ENCODE peak calls at places on chromosomes 12 and 14, in nine cellular contexts. A is tibial nerve, G is uterus, M is stomach, K is ovary, O is heart left ventricle, Y is A549, D is adrenal gland, T is IMR-90. Z is an unnamed sample.

GRCh38 chr14:99772371-99773283 is 20.6 kb upstream of the EML1 start:
- DNase-seq in Y (no peak), G (peak), K (no peak), D (no peak), T (no peak), O (no peak), M (no peak), A (no peak), Z (no peak)

GRCh38 chr12:25119020-25119419 is 75.9 kb downstream of the DNAI7 start:
- DNase-seq in K (no peak), O (no peak), M (no peak), D (no peak), T (no peak), Y (no peak), A (no peak), G (no peak), Z (no peak)

GRCh38 chr14:51877807-51878206 is 17.4 kb downstream of the GNG2 start:
- DNase-seq in A (no peak), K (no peak), O (no peak), M (no peak), Y (no peak), G (no peak), D (no peak), T (no peak), Z (no peak)

GRCh38 chr14:34682787-34683321 is 31.5 kb downstream of the CFL2 start:
- DNase-seq in K (no peak), T (no peak), M (no peak), O (peak), Y (no peak), G (no peak), A (no peak), D (no peak), Z (no peak)

GRCh38 chr14:99729991-99730875 is 46.1 kb downstream of the CYP46A1 start:
- DNase-seq in A (peak), Y (peak), D (no peak), M (peak), G (peak), K (peak), T (peak), O (peak), Z (peak)

GRCh38 chr12:1360812-1361211 is 233.6 kb downstream of the FBXL14 start:
- DNase-seq in T (peak), O (no peak), G (no peak), D (no peak), Y (peak), A (no peak), K (no peak), M (no peak), Z (no peak)

GRCh38 chr12:104306376-104306775 is 2.8 kb downstream of the EID3 start:
- DNase-seq in Y (no peak), T (no peak), A (no peak), D (no peak), O (no peak), K (no peak), M (no peak), G (no peak), Z (no peak)

GRCh38 chr12:49949866-49950265 is 671 bp upstream of the AQP2 start:
- DNase-seq in M (no peak), T (no peak), K (peak), A (no peak), Y (no peak), D (no peak), O (no peak), G (no peak), Z (no peak)

GRCh38 chr14:56205906-56206305 is 87.7 kb downstream of the PELI2 start:
- DNase-seq in K (no peak), O (no peak), G (no peak), A (no peak), D (no peak), Y (no peak), M (no peak), T (no peak), Z (no peak)

GRCh38 chr14:22650960-22651521 is 6.9 kb upstream of the OR6J1 start:
- DNase-seq in K (no peak), A (no peak), O (no peak), Y (peak), M (no peak), T (no peak), D (no peak), G (no peak), Z (no peak)
- TF ChIP-seq POLR2A in K (no peak), A (no peak), O (no peak), Y (peak), M (no peak), T (no peak), D (no peak), G (no peak), Z (no peak)

DNA sequence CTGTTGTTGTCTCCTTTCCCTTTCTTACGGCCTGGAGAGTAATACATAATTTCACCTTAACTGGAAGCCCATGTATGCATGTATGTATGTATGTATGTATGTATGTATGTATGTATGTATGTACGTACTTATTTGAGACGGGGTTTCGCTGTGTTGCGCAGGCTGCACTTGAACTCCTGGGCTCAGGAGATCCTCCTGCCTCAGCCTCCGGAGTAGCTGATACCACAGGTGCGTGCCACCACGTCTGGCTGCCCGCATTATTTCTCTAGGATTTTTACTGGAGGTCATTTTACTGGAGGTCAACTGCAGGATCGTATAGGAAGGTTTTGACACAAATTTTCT is 644 bp upstream of the OS9 start:
- DNase-seq in Y (no peak), T (no peak), A (no peak), M (no peak), G (no peak), O (no peak), D (no peak), K (no peak), Z (no peak)
- H3K27ac ChIP-seq in Y (peak), T (no peak), A (peak), M (peak), G (peak), O (no peak), D (no peak), K (no peak), Z (peak)

DNA sequence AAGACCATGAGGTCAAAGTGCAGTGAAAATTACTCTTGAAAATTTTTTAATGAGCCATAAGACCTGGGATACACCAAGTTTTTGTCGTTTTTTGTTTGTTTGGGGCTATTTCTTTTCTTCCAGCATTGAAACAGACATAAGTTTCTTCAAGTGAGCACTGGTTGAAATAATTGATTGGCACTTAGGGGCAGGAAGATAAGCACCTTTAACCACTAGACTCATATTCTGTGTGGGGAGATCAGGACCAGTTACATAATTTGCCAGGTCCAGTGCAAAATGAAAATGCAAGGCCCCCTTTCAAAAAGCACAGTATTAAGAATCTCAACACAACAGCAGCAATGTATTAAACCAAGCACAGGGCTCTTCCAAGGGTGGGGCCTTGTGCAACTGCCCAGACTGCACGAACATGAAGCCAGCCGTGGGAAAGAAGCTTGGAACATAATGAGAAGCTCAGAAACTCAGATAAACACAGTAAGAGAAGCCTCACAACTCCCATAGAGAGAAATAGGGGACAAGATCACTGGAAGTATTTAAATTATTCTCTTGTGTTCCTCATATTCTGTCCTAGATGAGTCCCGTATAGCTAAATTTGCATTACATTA is 3.2 kb upstream of the TCP11L2 start:
- DNase-seq in K (no peak), G (no peak), M (no peak), D (no peak), A (no peak), O (no peak), T (peak), Y (no peak), Z (no peak)
- TF ChIP-seq POLR2A in K (no peak), G (no peak), M (no peak), D (no peak), A (no peak), O (no peak), T (no peak), Y (no peak), Z (no peak)

GRCh38 chr12:77120695-77121094 is 55.3 kb upstream of the E2F7 start:
- DNase-seq in Y (no peak), M (no peak), T (peak), A (no peak), K (no peak), O (no peak), D (no peak), G (no peak), Z (no peak)

GRCh38 chr12:77122661-77123060 is 57.3 kb upstream of the E2F7 start:
- DNase-seq in D (no peak), K (no peak), A (no peak), G (no peak), T (peak), M (no peak), O (no peak), Y (no peak), Z (no peak)

GRCh38 chr12:77122236-77122635 is 56.9 kb upstream of the E2F7 start:
- DNase-seq in G (no peak), D (no peak), O (peak), K (no peak), A (no peak), T (peak), M (no peak), Y (peak), Z (no peak)

GRCh38 chr12:77118696-77119095 is 53.3 kb upstream of the E2F7 start:
- DNase-seq in G (no peak), K (no peak), D (no peak), Y (no peak), A (no peak), M (no peak), T (peak), O (no peak), Z (no peak)

DNA sequence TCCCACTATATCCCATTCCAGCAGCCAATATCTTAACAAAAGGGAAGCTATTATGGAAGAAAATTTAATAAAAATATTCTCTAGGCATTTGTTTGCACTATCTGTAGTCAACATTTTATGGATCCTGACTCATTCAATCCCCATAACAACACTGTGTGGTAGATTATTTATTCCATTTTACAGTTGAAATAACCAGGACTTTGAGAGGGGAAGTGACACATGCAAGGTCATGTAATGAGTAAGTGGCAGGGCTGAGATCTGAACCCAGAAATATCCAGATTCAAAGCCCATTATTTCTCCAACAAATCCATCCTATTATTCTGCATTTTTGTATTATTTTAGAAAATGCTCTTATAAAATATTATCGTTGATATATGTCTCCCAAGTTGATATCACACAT is 54.8 kb upstream of the E2F7 start:
- DNase-seq in D (no peak), O (no peak), M (no peak), T (peak), Y (peak), K (no peak), A (no peak), G (no peak), Z (no peak)
- H3K27ac ChIP-seq in D (no peak), O (no peak), M (no peak), T (peak), Y (peak), K (no peak), A (no peak), G (no peak), Z (no peak)

DNA sequence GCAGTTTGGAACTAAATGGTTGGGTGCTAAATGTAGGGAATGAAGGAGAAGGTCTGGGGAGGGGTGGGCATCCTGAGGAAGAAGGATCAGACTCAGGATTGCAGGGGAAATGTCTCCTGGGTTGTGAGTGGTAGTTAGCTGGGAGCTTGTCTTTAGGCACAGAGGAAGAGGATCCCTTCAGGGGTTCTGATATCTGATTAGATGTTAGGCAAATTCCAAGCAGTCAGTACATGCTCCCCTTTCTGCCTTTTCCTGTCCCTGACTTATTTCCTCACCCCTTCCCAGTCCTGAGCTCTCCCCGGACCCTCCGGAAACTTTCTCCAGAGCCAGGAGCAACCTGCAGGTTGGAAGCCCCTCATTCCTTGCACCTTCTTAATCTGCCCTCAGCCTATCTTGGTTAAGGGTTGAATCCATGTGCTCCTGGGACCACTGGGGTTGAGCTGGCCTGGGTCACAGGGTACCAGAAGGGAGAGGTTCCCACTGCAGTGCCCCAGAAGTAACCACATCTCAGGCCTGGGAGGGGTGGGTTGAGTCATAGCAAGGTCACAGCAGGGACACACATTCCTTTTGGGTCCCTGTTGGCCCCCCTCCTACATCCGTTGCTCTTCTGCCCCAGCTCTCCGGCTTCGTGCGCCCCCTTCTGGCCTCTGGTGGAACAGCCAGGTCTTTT is 1.6 kb downstream of the IGFBP6 start:
- DNase-seq in O (peak), M (peak), T (peak), Y (peak), K (peak), G (peak), A (peak), D (peak), Z (peak)
- TF ChIP-seq POLR2A in O (peak), M (no peak), T (peak), Y (peak), K (no peak), G (peak), A (no peak), D (no peak), Z (no peak)

GRCh38 chr12:57543666-57544065 is 3.3 kb downstream of the DCTN2 start:
- DNase-seq in O (no peak), G (no peak), D (no peak), Y (no peak), T (peak), M (no peak), A (no peak), K (no peak), Z (no peak)
- H3K27ac ChIP-seq in O (no peak), G (no peak), D (no peak), Y (no peak), T (no peak), M (no peak), A (no peak), K (no peak), Z (no peak)

DNA sequence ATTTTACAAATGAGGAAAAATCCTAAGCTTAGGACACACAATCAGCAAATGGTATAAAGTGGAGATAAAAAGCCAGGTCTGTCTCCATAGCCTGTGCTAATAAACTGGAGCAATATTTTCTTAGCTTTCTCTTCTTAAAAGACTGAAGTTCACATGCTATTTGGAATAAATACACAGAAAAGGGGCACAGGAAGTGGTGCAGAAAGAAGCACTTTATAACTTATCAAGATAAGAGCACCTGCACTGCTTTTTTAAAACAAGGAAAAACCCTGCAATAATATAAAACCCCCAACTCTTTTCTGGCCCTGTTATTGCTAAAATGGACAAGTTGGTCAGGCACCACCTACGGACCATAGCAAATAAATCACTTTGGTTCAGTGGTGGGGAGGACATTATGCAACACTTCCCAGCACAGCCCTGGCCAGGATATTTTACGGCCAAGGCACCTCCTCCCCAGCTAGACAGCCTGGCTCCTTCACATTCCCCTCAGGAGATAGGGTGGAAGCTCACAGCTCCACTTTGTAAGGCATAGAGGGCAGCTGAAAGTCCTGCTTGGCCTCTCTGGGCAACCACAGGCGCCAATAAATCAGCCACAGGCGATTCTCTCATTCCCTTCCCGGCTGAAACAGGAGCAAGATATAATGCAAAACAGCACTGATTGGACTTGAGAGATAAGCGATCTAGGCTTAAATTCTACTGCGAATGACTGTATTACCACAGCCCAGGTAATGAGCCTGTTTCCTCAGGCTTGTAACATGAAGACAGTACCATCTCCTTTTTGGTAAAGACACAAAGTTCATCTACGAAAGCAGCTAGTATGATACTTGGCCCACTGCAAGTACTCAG is 2.1 kb downstream of the ZBTB25 start:
- DNase-seq in K (peak), G (peak), O (peak), M (peak), Y (peak), T (peak), A (peak), D (peak), Z (peak)
- TF ChIP-seq POLR2A in K (peak), G (peak), O (peak), M (no peak), Y (no peak), T (no peak), A (no peak), D (no peak), Z (peak)

GRCh38 chr12:82783456-82783855 is 96.8 kb downstream of the TMTC2 start:
- DNase-seq in T (no peak), O (no peak), G (no peak), Y (no peak), D (no peak), M (no peak), K (no peak), A (no peak), Z (no peak)
- H3K27ac ChIP-seq in T (no peak), O (no peak), G (no peak), Y (no peak), D (no peak), M (no peak), K (no peak), A (peak), Z (no peak)

GRCh38 chr14:68936476-68936875 is 42.6 kb downstream of the ACTN1 start:
- DNase-seq in O (peak), Y (no peak), T (no peak), A (no peak), K (no peak), M (no peak), D (no peak), G (no peak), Z (no peak)

GRCh38 chr14:68937790-68938514 is 41.1 kb downstream of the ACTN1 start:
- DNase-seq in A (no peak), Y (peak), T (no peak), K (no peak), M (peak), G (peak), O (peak), D (no peak), Z (peak)

GRCh38 chr14:68934034-68934433 is 45.1 kb downstream of the ACTN1 start:
- DNase-seq in T (peak), O (no peak), A (no peak), G (no peak), K (no peak), Y (no peak), D (no peak), M (no peak), Z (no peak)

GRCh38 chr14:68936980-68937379 is 42.1 kb downstream of the ACTN1 start:
- DNase-seq in Y (no peak), T (no peak), A (no peak), D (no peak), G (no peak), K (no peak), O (peak), M (no peak), Z (no peak)

GRCh38 chr14:68935761-68936209 is 43.3 kb downstream of the ACTN1 start:
- DNase-seq in G (no peak), O (peak), K (no peak), Y (no peak), M (peak), T (no peak), D (peak), A (no peak), Z (no peak)
- TF ChIP-seq POLR2A in G (no peak), O (no peak), K (no peak), Y (no peak), M (no peak), T (no peak), D (no peak), A (no peak), Z (no peak)

GRCh38 chr12:62934799-62935674 is at the start of gene PPM1H:
- DNase-seq in K (peak), D (peak), G (peak), M (peak), O (peak), Y (peak), T (peak), A (no peak), Z (peak)
- H3K27ac ChIP-seq in K (no peak), D (peak), G (peak), M (peak), O (peak), Y (peak), T (no peak), A (peak), Z (peak)